ENCODE peak calls at places on chromosomes 7 and 10, in six cellular contexts. A is HCT116, E is K562, I is HepG2, U is H1, W is GM12878. M is an unnamed sample.

GRCh38 chr10:11017575-11018425 is at the start of gene CELF2:
- DNase-seq in W (no peak), I (no peak), U (peak), E (peak), A (no peak), M (peak)

GRCh38 chr10:16870331-16870730 is 53.1 kb upstream of the RSU1 start:
- DNase-seq in W (no peak), A (no peak), U (no peak), I (no peak), E (no peak), M (no peak)

GRCh38 chr10:112177247-112177646 is 6.3 kb downstream of the GPAM start:
- DNase-seq in A (no peak), I (peak), U (no peak), E (no peak), W (no peak), M (no peak)

GRCh38 chr7:42858570-42858969 is 53.3 kb downstream of the C7orf25 start:
- DNase-seq in W (no peak), U (no peak), E (no peak), A (no peak), I (no peak), M (no peak)

GRCh38 chr10:34716958-34717357 is 98.1 kb downstream of the PARD3 start:
- DNase-seq in W (no peak), A (no peak), I (no peak), E (no peak), U (no peak), M (no peak)

GRCh38 chr7:133354546-133355324 is 101.9 kb downstream of the EXOC4 start:
- DNase-seq in W (no peak), A (no peak), U (no peak), E (no peak), I (no peak), M (no peak)

GRCh38 chr7:33882950-33883349 is 22.4 kb upstream of the BMPER start:
- DNase-seq in U (no peak), I (no peak), E (no peak), A (no peak), W (no peak), M (no peak)

GRCh38 chr10:91046891-91047290 is 126.0 kb upstream of the ANKRD1 start:
- DNase-seq in U (no peak), I (no peak), E (no peak), A (no peak), W (no peak), M (no peak)

GRCh38 chr7:96219382-96220130 is 102.3 kb downstream of the SLC25A13 start:
- DNase-seq in A (peak), W (no peak), I (no peak), U (no peak), E (no peak), M (no peak)

GRCh38 chr7:104142147-104142546 is 65.7 kb downstream of the ORC5 start:
- DNase-seq in W (no peak), A (no peak), U (no peak), E (no peak), I (no peak), M (no peak)

GRCh38 chr7:118312966-118313365 is 88.5 kb downstream of the ANKRD7 start:
- DNase-seq in E (no peak), I (no peak), W (peak), U (no peak), A (no peak), M (no peak)

GRCh38 chr7:80883188-80884025 is 35.4 kb downstream of the SEMA3C start:
- DNase-seq in A (peak), U (peak), W (no peak), E (no peak), I (peak), M (peak)

GRCh38 chr10:132422169-132422691 is 25.2 kb downstream of the PWWP2B start:
- DNase-seq in A (no peak), I (no peak), W (no peak), U (no peak), E (peak), M (no peak)

GRCh38 chr10:75106242-75106641 is 5.2 kb upstream of the SAMD8 start:
- DNase-seq in W (no peak), I (no peak), E (no peak), A (no peak), U (peak), M (no peak)

GRCh38 chr10:119197921-119198320 is 9.4 kb upstream of the GRK5 start:
- DNase-seq in E (no peak), W (no peak), A (no peak), U (no peak), I (peak), M (no peak)

GRCh38 chr10:127694580-127695193 is 42.3 kb upstream of the FOXI2 start:
- DNase-seq in I (peak), W (no peak), E (peak), U (peak), A (peak), M (peak)

GRCh38 chr10:75402486-75403143 is 1.1 kb upstream of the ZNF503 start:
- DNase-seq in A (no peak), W (no peak), I (no peak), E (no peak), U (no peak), M (no peak)

GRCh38 chr7:64902806-64903721 is at the start of gene ZNF273:
- DNase-seq in W (peak), E (peak), A (peak), U (peak), I (peak), M (peak)

GRCh38 chr10:97475936-97476594 is 22.2 kb downstream of the MMS19 start:
- DNase-seq in W (no peak), A (no peak), I (no peak), U (no peak), E (no peak), M (no peak)

GRCh38 chr7:55160539-55160938 is 141.7 kb downstream of the EGFR start:
- DNase-seq in U (no peak), A (no peak), E (no peak), W (no peak), I (no peak), M (no peak)

GRCh38 chr10:6746782-6747181 is 166.7 kb upstream of the PRKCQ start:
- DNase-seq in I (no peak), A (no peak), E (no peak), U (no peak), W (no peak), M (no peak)

GRCh38 chr10:102072867-102073527 is 7.8 kb downstream of the HPS6 start:
- DNase-seq in E (peak), U (no peak), A (peak), I (peak), W (no peak), M (peak)

DNA sequence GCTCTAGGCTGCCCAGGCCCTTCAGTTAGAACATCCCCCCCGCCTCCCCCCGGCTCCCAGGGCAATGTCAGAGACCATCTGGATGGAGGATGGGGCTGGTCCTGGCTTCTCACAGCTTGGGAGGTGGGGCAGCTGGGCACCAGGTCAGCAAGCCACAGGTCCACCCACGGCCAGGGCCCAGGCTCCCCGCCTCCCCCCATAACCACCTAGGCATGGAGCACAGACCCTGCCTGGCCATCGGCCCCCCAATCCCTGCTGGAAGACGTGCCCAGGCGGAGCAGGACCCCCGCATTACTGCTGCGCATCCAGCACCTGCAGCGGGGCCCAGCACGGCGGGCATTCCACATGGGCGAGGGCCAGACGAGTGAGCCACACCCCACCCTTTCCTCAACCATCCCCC is 169.6 kb downstream of the ELFN1 start:
- DNase-seq in U (no peak), W (no peak), I (no peak), A (no peak), E (no peak), M (no peak)
- TF ChIP-seq ZNF274 in U (no peak), W (no peak), I (no peak), A (no peak), E (no peak), M (no peak)

DNA sequence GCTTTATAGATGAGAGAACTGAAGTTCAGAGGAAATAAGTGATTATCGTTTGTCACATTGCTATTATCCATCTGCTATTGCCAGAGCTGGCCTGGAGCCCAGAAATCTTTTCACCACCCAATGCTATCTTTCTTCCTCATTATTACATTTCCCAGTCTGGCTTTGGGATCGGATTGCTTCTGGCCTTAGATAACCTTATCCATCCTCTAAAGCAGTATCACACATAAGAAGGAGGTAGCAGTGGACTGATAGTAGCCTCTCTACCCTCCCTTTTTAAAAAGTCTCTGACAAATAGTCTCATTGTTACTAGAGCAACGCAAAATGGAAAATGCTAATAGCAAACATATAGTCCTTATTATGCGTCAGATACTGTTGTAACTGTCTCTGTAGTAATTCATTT is 1.3 kb upstream of the CLDN12 start:
- DNase-seq in U (no peak), A (no peak), I (no peak), W (no peak), E (no peak), M (no peak)
- H3K9ac ChIP-seq in U (no peak), A (no peak), I (no peak), W (no peak), E (no peak), M (no peak)

DNA sequence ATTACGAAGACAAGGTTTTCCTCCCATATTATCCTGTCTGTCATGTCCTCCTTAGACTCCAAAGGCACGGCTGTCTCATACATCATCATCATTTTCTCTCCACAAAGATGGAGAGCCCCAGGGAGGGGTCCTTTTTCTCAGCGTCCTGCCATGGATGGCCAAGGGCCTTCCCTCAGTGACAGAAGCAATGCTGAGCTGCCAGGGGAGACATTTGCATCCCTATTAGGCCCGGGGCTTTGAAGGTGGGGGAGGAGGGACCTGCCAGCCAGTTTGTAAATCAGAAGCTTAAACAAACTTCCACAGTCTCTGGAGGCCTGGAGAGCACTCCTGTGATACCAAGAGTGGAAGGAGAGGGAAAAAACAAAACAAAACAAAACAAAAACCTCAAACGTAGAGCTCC is 112.4 kb upstream of the ADO start:
- DNase-seq in A (no peak), U (no peak), I (no peak), W (no peak), E (no peak), M (peak)
- TF ChIP-seq ZNF274 in A (no peak), U (no peak), I (no peak), W (no peak), E (no peak), M (no peak)

DNA sequence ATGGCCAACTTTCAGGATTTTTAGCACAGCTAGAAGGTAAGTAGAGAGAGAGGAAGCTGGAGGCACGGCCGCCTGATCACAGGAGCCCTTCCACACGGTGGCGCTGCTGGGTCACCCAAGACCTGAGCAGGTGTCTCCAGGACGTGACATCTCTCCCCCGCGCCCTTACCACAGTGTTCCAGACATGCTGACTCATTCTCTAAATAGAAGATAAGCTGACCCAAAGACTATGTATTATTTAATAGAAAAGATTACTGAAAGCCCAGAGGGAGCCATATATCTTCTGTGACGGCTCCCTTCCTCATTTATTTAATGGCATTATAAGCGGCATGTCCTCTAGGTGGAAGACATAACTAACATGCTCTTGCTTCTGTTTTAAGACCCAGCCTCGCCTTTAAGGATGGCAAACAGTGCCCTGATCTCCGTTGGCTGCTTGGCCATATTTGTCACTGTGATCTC is 26.0 kb upstream of the MALSU1 start:
- DNase-seq in W (peak), I (peak), E (peak), A (peak), U (peak), M (peak)
- H3K9ac ChIP-seq in W (peak), I (peak), E (peak), A (peak), U (no peak), M (no peak)

DNA sequence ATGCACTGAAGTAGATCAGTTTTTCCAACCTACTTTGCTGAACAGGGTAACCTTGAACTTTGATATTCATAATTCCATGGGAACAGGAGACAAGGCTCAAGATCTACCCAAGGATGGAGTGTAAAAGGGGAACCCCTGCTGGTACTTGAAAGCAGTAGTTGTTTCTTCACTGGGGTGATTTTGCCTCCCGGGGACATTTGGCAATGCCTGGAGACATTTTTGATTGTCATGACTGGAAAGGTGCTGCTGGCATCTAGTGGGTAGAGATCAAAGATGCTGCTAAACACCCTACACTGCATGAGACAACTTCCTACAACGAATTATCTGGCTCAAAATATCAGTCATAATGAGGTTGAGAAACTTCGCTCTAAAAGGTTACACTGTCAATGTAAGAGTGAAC is 214.8 kb upstream of the CTBP2 start:
- DNase-seq in E (no peak), W (no peak), A (peak), U (no peak), I (no peak), M (no peak)
- TF ChIP-seq ZNF274 in E (no peak), W (no peak), A (no peak), U (no peak), I (no peak), M (no peak)

GRCh38 chr10:4197676-4198075 is 412.7 kb upstream of the KLF6 start:
- DNase-seq in A (no peak), E (no peak), W (no peak), U (no peak), I (no peak), M (no peak)

GRCh38 chr10:4194231-4194630 is 409.2 kb upstream of the KLF6 start:
- DNase-seq in E (no peak), I (no peak), A (no peak), W (no peak), U (no peak), M (no peak)

GRCh38 chr10:4198216-4198615 is 413.2 kb upstream of the KLF6 start:
- DNase-seq in U (no peak), E (no peak), W (no peak), A (no peak), I (no peak), M (no peak)

GRCh38 chr10:4196948-4197390 is 412.0 kb upstream of the KLF6 start:
- DNase-seq in U (no peak), I (no peak), E (no peak), A (no peak), W (no peak), M (no peak)

GRCh38 chr10:4195214-4195613 is 410.2 kb upstream of the KLF6 start:
- DNase-seq in I (no peak), A (peak), U (no peak), W (no peak), E (no peak), M (no peak)
- H3K9ac ChIP-seq in I (no peak), A (no peak), U (no peak), W (no peak), E (no peak), M (no peak)

GRCh38 chr7:31336202-31337035 is 4.1 kb downstream of the NEUROD6 start:
- DNase-seq in U (no peak), E (no peak), A (no peak), W (no peak), I (no peak), M (no peak)
- TF ChIP-seq ZNF274 in U (no peak), E (no peak), A (no peak), W (no peak), I (no peak), M (no peak)